ENCODE peak calls at places on chromosomes 1 and 21, in six cellular contexts. X is right cardiac atrium, T is AG09309, J is aorta, Y is left lung, N is fibroblast of the aortic adventitia. G is an unnamed sample.

GRCh38 chr1:115325876-115326275 is 12.2 kb downstream of the NGF start:
- DNase-seq in T (no peak), X (no peak), Y (no peak), N (peak; percentile 39), J (no peak), G (no peak)

GRCh38 chr1:171172471-171172870 is 12.6 kb upstream of the FMO2 start:
- DNase-seq in Y (no peak), N (no peak), J (no peak), T (no peak), X (no peak), G (no peak)

GRCh38 chr1:66335859-66336640 is 197.9 kb upstream of the SGIP1 start:
- DNase-seq in T (no peak), Y (peak; percentile 83), J (peak; percentile 78), X (peak; percentile 79), N (peak; percentile 52), G (peak; percentile 35)

GRCh38 chr21:46392921-46393320 is 65.8 kb upstream of the DIP2A start:
- DNase-seq in X (no peak), J (peak; percentile 90), T (peak; percentile 31), N (peak; percentile 39), Y (no peak), G (peak; percentile 84)

GRCh38 chr1:154863702-154864174 is 6.3 kb downstream of the KCNN3 start:
- DNase-seq in N (no peak), J (no peak), T (no peak), Y (no peak), X (no peak), G (no peak)

GRCh38 chr1:166888710-166889109 is 12.6 kb upstream of the TADA1 start:
- DNase-seq in T (no peak), N (no peak), Y (no peak), J (no peak), X (no peak), G (no peak)

GRCh38 chr21:36297938-36298572 is 21.9 kb upstream of the MORC3 start:
- DNase-seq in X (peak; percentile 57), Y (peak; percentile 78), T (no peak), J (peak; percentile 36), N (peak; percentile 34), G (peak; percentile 23)

GRCh38 chr1:219924348-219924747 is 4.0 kb downstream of the SLC30A10 start:
- DNase-seq in X (no peak), Y (no peak), T (no peak), N (no peak), J (no peak), G (no peak)

GRCh38 chr1:221494670-221495069 is 247.2 kb downstream of the DUSP10 start:
- DNase-seq in J (no peak), X (peak; percentile 42), N (peak; percentile 31), Y (no peak), T (no peak), G (no peak)

GRCh38 chr1:203658274-203658673 is 31.6 kb downstream of the ATP2B4 start:
- DNase-seq in N (no peak), J (no peak), Y (no peak), X (no peak), T (no peak), G (no peak)

GRCh38 chr1:188425687-188426086 is 1596.9 kb downstream of the PLA2G4A start:
- DNase-seq in J (no peak), Y (no peak), N (peak; percentile 2), X (no peak), T (no peak), G (no peak)

GRCh38 chr1:215631489-215631888 is 64.4 kb downstream of the KCTD3 start:
- DNase-seq in J (no peak), X (peak; percentile 58), Y (no peak), T (peak; percentile 5), N (peak; percentile 7), G (no peak)

GRCh38 chr1:154014154-154014910 is 23.8 kb downstream of the RPS27 start:
- DNase-seq in T (peak; percentile 35), Y (no peak), X (no peak), N (peak; percentile 26), J (no peak), G (no peak)

GRCh38 chr1:203505526-203506189 is 11.7 kb downstream of the OPTC start:
- DNase-seq in T (no peak), X (no peak), Y (no peak), J (peak; percentile 45), N (no peak), G (no peak)

GRCh38 chr1:30757976-30758688 is 558 bp upstream of the LAPTM5 start:
- DNase-seq in Y (no peak), T (no peak), X (no peak), N (no peak), J (no peak), G (no peak)

GRCh38 chr1:245172026-245172425 is 17.2 kb downstream of the KIF26B start:
- DNase-seq in X (no peak), J (no peak), Y (no peak), T (no peak), N (no peak), G (no peak)

GRCh38 chr1:11858968-11859871 is 475 bp upstream of the NPPB start:
- DNase-seq in N (peak; percentile 62), T (no peak), Y (peak; percentile 55), X (peak; percentile 90), J (peak; percentile 89), G (peak; percentile 53)

GRCh38 chr1:78691995-78692747 is 42.5 kb downstream of the IFI44 start:
- DNase-seq in N (peak; percentile 46), Y (no peak), X (no peak), T (no peak), J (no peak), G (no peak)

GRCh38 chr1:71046891-71047634 is 553 bp downstream of the PTGER3 start:
- DNase-seq in Y (no peak), T (no peak), N (no peak), J (peak; percentile 78), X (peak; percentile 50), G (peak; percentile 38)

GRCh38 chr1:233355841-233356704 is 28.5 kb downstream of the MAP3K21 start:
- DNase-seq in J (no peak), X (no peak), N (no peak), T (no peak), Y (no peak), G (no peak)

GRCh38 chr1:243471754-243472725 is 216.2 kb downstream of the SDCCAG8 start:
- DNase-seq in Y (no peak), T (no peak), J (no peak), N (no peak), X (no peak), G (no peak)

GRCh38 chr1:147892731-147893214 is 9.8 kb upstream of the GJA8 start:
- DNase-seq in X (no peak), T (peak; percentile 21), N (peak; percentile 75), Y (no peak), J (no peak), G (no peak)

GRCh38 chr1:78351551-78352216 is 139.1 kb upstream of the PTGFR start:
- DNase-seq in N (no peak), X (no peak), J (no peak), T (no peak), Y (no peak), G (no peak)

GRCh38 chr21:39020751-39021474 is 162.3 kb downstream of the PSMG1 start:
- DNase-seq in J (no peak), T (peak; percentile 11), X (peak; percentile 63), Y (peak; percentile 64), N (peak; percentile 44), G (no peak)

GRCh38 chr21:15874610-15875009 is 144.8 kb downstream of the USP25 start:
- DNase-seq in Y (no peak), X (no peak), N (no peak), T (no peak), J (no peak), G (no peak)

GRCh38 chr1:243482237-243483022 is 226.6 kb downstream of the SDCCAG8 start:
- DNase-seq in N (peak; percentile 91), J (no peak), X (peak; percentile 66), Y (no peak), T (peak; percentile 47), G (no peak)

GRCh38 chr1:38123356-38123755 is 76.8 kb upstream of the POU3F1 start:
- DNase-seq in J (no peak), Y (no peak), T (no peak), X (no peak), N (no peak), G (no peak)

GRCh38 chr21:41726970-41727783 is 39.7 kb downstream of the RIPK4 start:
- DNase-seq in T (peak; percentile 20), N (peak; percentile 63), J (peak; percentile 96), Y (no peak), X (peak; percentile 91), G (no peak)

GRCh38 chr1:231800071-231800470 is 173.5 kb downstream of the DISC1 start:
- DNase-seq in N (peak; percentile 59), X (no peak), J (no peak), T (no peak), Y (no peak), G (no peak)

GRCh38 chr1:227120827-227121226 is 180.7 kb downstream of the COQ8A start:
- DNase-seq in N (no peak), X (no peak), Y (no peak), T (no peak), J (no peak), G (no peak)

DNA sequence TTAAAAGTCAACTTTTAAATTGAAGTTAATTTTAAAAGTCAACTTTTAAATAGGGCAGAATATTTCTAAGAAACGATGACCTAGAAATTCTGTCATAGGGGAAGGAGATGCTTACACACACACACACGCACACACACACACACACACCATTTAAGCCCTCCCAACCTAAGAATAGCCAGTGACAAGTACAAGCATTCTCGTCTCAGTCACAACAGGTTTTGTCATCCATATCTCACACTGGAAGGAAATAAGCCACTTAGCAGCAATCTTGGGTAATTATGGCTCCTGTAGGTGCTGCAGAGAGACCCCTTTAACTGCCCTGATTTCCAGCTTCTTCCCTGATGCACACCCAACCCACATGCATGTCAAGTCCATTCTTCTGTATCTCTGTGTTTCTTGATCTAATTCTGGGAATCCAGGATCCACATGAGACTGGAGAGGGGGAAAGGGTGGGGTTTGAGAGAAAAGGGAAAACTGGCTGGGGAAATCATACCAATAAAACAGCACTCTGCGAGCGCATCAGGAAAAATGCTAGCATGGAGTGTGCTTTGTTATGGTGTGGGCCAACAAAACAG is 338.1 kb downstream of the PAPPA2 start:
- DNase-seq in J (no peak), T (no peak), X (no peak), N (no peak), Y (no peak), G (no peak)
- H3K4me3 ChIP-seq in J (no peak overlapping the region), T (no peak overlapping the region), X (no peak overlapping the region), N (no peak overlapping the region), Y (no peak overlapping the region), G (no peak overlapping the region)

GRCh38 chr1:234722904-234723588 is 113.1 kb upstream of the IRF2BP2 start:
- DNase-seq in T (peak; percentile 89), Y (peak; percentile 69), J (peak; percentile 88), X (peak; percentile 82), N (peak; percentile 97), G (peak; percentile 78)
- H3K4me3 ChIP-seq in T (peak overlapping the region; percentile 20), Y (no peak overlapping the region), J (no peak overlapping the region), X (no peak overlapping the region), N (peak overlapping the region; percentile 54), G (no peak overlapping the region)

DNA sequence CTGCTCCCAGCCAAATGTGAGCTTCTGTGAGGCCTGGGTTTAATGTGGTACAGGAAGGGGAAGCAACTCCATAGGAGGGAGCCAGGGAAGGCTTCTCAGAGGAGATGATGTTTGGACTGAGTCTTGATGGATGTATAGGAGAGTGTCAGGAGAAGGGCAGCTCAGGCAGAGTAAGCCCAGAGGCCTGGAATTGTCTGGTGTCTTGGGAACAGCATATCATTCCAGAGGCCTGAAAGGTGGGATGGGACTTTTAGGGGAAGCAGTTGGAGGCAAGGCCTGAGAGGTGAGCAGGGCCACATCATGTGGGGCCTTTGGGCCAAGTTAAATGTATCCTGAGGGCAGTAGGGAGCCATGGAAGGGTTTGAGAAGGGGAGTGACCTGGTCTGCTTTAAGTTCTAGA is 148.6 kb upstream of the WNT4 start:
- DNase-seq in N (no peak), X (no peak), T (no peak), J (no peak), Y (no peak), G (no peak)
- H3K4me3 ChIP-seq in N (no peak overlapping the region), X (no peak overlapping the region), T (no peak overlapping the region), J (no peak overlapping the region), Y (no peak overlapping the region), G (no peak overlapping the region)

GRCh38 chr1:200291106-200291505 is 118.7 kb downstream of the ZNF281 start:
- DNase-seq in T (no peak), J (no peak), X (no peak), Y (no peak), N (no peak), G (no peak)
- H3K4me3 ChIP-seq in T (no peak overlapping the region), J (no peak overlapping the region), X (no peak overlapping the region), Y (no peak overlapping the region), N (no peak overlapping the region), G (no peak overlapping the region)

G was measured in uterus.